ENCODE peak calls at places on chromosomes 7 and 10, in four cellular contexts. A is psoas muscle, Y is Calu3, W is GM12891. E is an unnamed sample.

GRCh38 chr7:122618603-122619189 is 80.2 kb downstream of the RNF133 start:
- DNase-seq in A (no peak), Y (no peak), W (no peak), E (no peak)

GRCh38 chr10:5550621-5551530 is 26.1 kb downstream of the CALML3 start:
- DNase-seq in A (peak), Y (peak), W (no peak), E (no peak)

GRCh38 chr7:29189743-29190201 is 4.8 kb upstream of the CHN2 start:
- DNase-seq in A (peak), Y (peak), W (peak), E (peak)

GRCh38 chr7:132709971-132710567 is 133.8 kb upstream of the PLXNA4 start:
- DNase-seq in A (no peak), Y (peak), W (no peak), E (no peak)

GRCh38 chr10:29966269-29966668 is 93.1 kb downstream of the JCAD start:
- DNase-seq in A (no peak), Y (no peak), W (no peak), E (no peak)

GRCh38 chr10:110530131-110530831 is 32.6 kb downstream of the DUSP5 start:
- DNase-seq in A (peak), Y (peak), W (no peak), E (no peak)

GRCh38 chr7:102415685-102416225 is 17.6 kb upstream of the ORAI2 start:
- DNase-seq in A (no peak), Y (no peak), W (no peak), E (no peak)

GRCh38 chr7:117873056-117873932 is at the start of gene CTTNBP2:
- DNase-seq in A (peak), Y (peak), W (peak), E (no peak)

GRCh38 chr7:1060315-1061080 is 16.2 kb downstream of the GPR146 start:
- DNase-seq in A (no peak), Y (no peak), W (no peak), E (no peak)

GRCh38 chr10:61974611-61975010 is 73.1 kb downstream of the ARID5B start:
- DNase-seq in A (peak), Y (no peak), W (no peak), E (peak)

GRCh38 chr7:45199506-45199905 is 41.9 kb downstream of the RAMP3 start:
- DNase-seq in A (no peak), Y (no peak), W (no peak), E (no peak)

GRCh38 chr10:69641261-69641980 is 11.4 kb downstream of the FAM241B start:
- DNase-seq in A (no peak), Y (no peak), W (no peak), E (no peak)

GRCh38 chr7:1193593-1194424 is 33.8 kb upstream of the ZFAND2A start:
- DNase-seq in A (peak), Y (peak), W (no peak), E (peak)

GRCh38 chr10:50347394-50347802 is 96.1 kb upstream of the ASAH2 start:
- DNase-seq in A (no peak), Y (no peak), W (peak), E (no peak)

GRCh38 chr10:113487154-113487553 is 65.7 kb upstream of the HABP2 start:
- DNase-seq in A (no peak), Y (no peak), W (no peak), E (no peak)

GRCh38 chr7:128904381-128905197 is 5.9 kb downstream of the KCP start:
- DNase-seq in A (no peak), Y (no peak), W (peak), E (peak)

GRCh38 chr10:60212195-60212594 is 177.5 kb downstream of the ANK3 start:
- DNase-seq in A (no peak), Y (no peak), W (no peak), E (no peak)

GRCh38 chr7:65809259-65809981 is 63.5 kb upstream of the VKORC1L1 start:
- DNase-seq in A (no peak), Y (no peak), W (no peak), E (no peak)

E was measured in NCI-H1436.